ENCODE peak calls at places on chromosome 12, in six cellular contexts. U, V, A, Q, I and O are unnamed samples.
A peak's percentile ranks its signal among the peaks of the same experiment; 100 is the strongest.

GRCh38 chr12:116861331-116861730 is 19.9 kb downstream of the HRK start:
- DNase-seq in U (no peak), V (peak; percentile 52), A (peak; percentile 34), Q (peak; percentile 74), I (no peak), O (no peak)

GRCh38 chr12:44774815-44775411 is 101.2 kb downstream of the NELL2 start:
- DNase-seq in U (peak; percentile 41), V (no peak), A (peak; percentile 68), Q (no peak), I (peak; percentile 30), O (no peak)

GRCh38 chr12:117342682-117343081 is 18.7 kb downstream of the NOS1 start:
- DNase-seq in U (no peak), V (no peak), A (no peak), Q (no peak), I (no peak), O (no peak)

GRCh38 chr12:46303039-46303666 is 34.3 kb upstream of the SLC38A1 start:
- DNase-seq in U (peak; percentile 53), V (no peak), A (no peak), Q (peak; percentile 21), I (peak; percentile 33), O (peak; percentile 45)

GRCh38 chr12:42119085-42119633 is 25.5 kb downstream of the GXYLT1 start:
- DNase-seq in U (no peak), V (no peak), A (no peak), Q (no peak), I (no peak), O (no peak)

GRCh38 chr12:66241061-66242043 is 52.3 kb downstream of the IRAK3 start:
- DNase-seq in U (no peak), V (no peak), A (no peak), Q (no peak), I (no peak), O (no peak)

GRCh38 chr12:15320881-15321280 is 1.4 kb upstream of the PTPRO start:
- DNase-seq in U (no peak), V (no peak), A (no peak), Q (no peak), I (no peak), O (no peak)

GRCh38 chr12:24719293-24719721 is 229.6 kb downstream of the BCAT1 start:
- DNase-seq in U (no peak), V (no peak), A (no peak), Q (no peak), I (no peak), O (no peak)

GRCh38 chr12:53498235-53498630 is 1.0 kb downstream of the MAP3K12 start:
- DNase-seq in U (no peak), V (no peak), A (no peak), Q (no peak), I (no peak), O (no peak)

GRCh38 chr12:24557738-24558137 is 391.2 kb downstream of the BCAT1 start:
- DNase-seq in U (no peak), V (no peak), A (no peak), Q (no peak), I (no peak), O (no peak)

GRCh38 chr12:76446090-76446489 is 97.9 kb upstream of the BBS10 start:
- DNase-seq in U (no peak), V (no peak), A (no peak), Q (no peak), I (no peak), O (no peak)

GRCh38 chr12:69687390-69687789 is 11.7 kb downstream of the BEST3 start:
- DNase-seq in U (no peak), V (no peak), A (no peak), Q (no peak), I (no peak), O (no peak)

GRCh38 chr12:6532051-6532926 is 2.0 kb upstream of the GAPDH start:
- DNase-seq in U (peak; percentile 62), V (no peak), A (peak; percentile 82), Q (no peak), I (no peak), O (no peak)

GRCh38 chr12:69476276-69477017 is 6.3 kb downstream of the FRS2 start:
- DNase-seq in U (no peak), V (no peak), A (no peak), Q (no peak), I (no peak), O (no peak)

GRCh38 chr12:68425998-68426397 is 93.8 kb upstream of the MDM1 start:
- DNase-seq in U (no peak), V (no peak), A (no peak), Q (no peak), I (no peak), O (no peak)

GRCh38 chr12:106090586-106091411 is 48.0 kb downstream of the NUAK1 start:
- DNase-seq in U (no peak), V (no peak), A (no peak), Q (peak; percentile 77), I (no peak), O (no peak)
- H3K4me1 ChIP-seq in U (no peaks in the 10 kb centered on the region), V (peaks cover 87% of the 10 kb centered on the region), A (no peaks in the 10 kb centered on the region), Q (peaks cover 82% of the 10 kb centered on the region), I (no peaks in the 10 kb centered on the region), O (peaks cover 21% of the 10 kb centered on the region)

GRCh38 chr12:92465786-92466185 is 237.0 kb upstream of the PLEKHG7 start:
- DNase-seq in U (no peak), V (no peak), A (no peak), Q (no peak), I (no peak), O (no peak)
- H3K4me1 ChIP-seq in U (no peaks in the 10 kb centered on the region), V (peaks cover 50% of the 10 kb centered on the region), A (peaks cover 37% of the 10 kb centered on the region), Q (peaks cover 30% of the 10 kb centered on the region), I (no peaks in the 10 kb centered on the region), O (peaks cover 2% of the 10 kb centered on the region)

GRCh38 chr12:113041560-113041959 is 15.0 kb upstream of the DTX1 start:
- DNase-seq in U (no peak), V (no peak), A (no peak), Q (no peak), I (no peak), O (no peak)
- H3K4me1 ChIP-seq in U (no peaks in the 10 kb centered on the region), V (peaks cover 4% of the 10 kb centered on the region), A (no peaks in the 10 kb centered on the region), Q (peaks cover 7% of the 10 kb centered on the region), I (no peaks in the 10 kb centered on the region), O (no peaks in the 10 kb centered on the region)

DNA sequence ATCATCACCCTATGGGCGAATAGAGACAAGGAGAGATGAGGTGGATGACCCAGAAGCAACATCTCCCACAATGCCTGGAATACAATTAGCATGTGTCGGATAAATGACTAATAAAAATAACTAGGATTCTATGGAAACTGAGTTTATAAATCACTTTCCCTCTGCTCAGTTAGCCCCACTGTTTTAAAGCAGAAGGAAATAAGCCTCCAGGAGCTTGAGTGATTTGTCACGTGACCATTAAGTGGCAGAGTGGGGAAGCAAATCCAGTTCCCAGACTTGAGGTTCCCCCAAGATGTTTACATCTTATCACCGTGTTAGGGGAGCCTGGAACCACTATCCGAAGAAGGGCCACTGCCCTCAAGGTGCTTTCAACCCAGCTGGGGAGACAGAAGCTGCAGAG is 136.5 kb upstream of the CCND2 start:
- DNase-seq in U (no peak), V (no peak), A (no peak), Q (no peak), I (no peak), O (no peak)
- H3K4me1 ChIP-seq in U (no peaks in the 10 kb centered on the region), V (no peaks in the 10 kb centered on the region), A (peaks cover 54% of the 10 kb centered on the region), Q (peaks cover 25% of the 10 kb centered on the region), I (no peaks in the 10 kb centered on the region), O (peaks cover 5% of the 10 kb centered on the region)

DNA sequence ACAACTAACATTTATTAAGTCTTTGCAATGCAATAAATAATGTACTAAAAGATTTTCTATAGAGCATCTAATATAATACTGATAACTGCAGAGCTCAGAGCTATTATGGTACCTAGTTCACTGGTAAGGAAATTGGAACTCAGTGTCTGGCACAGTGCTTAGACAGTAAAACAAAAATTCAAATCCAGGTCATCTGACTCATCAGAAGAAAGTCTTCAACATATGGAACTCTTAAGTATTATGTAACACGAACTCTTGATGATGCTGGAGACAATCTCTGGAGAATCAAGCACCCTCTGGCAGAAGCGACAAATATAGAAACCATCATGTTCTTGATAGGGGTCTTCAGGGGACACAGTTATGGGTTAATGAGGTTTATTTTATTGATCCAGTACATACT is 37.3 kb upstream of the TRHDE start:
- DNase-seq in U (no peak), V (no peak), A (no peak), Q (no peak), I (no peak), O (no peak)
- H3K4me1 ChIP-seq in U (no peaks in the 10 kb centered on the region), V (no peaks in the 10 kb centered on the region), A (no peaks in the 10 kb centered on the region), Q (no peaks in the 10 kb centered on the region), I (no peaks in the 10 kb centered on the region), O (no peaks in the 10 kb centered on the region)

GRCh38 chr12:124561231-124561630 is 6.2 kb downstream of the NCOR2 start:
- DNase-seq in U (no peak), V (no peak), A (no peak), Q (no peak), I (no peak), O (no peak)
- H3K4me1 ChIP-seq in U (no peaks in the 10 kb centered on the region), V (peaks cover 90% of the 10 kb centered on the region), A (peaks cover 33% of the 10 kb centered on the region), Q (peaks cover 95% of the 10 kb centered on the region), I (peaks cover 3% of the 10 kb centered on the region), O (no peaks in the 10 kb centered on the region)